ENCODE peak calls at places on chromosomes 2 and 18, in eight cellular contexts. H is A673, X is 8988T, M is activated T-helper 1 cell treated with Interleukin-2 at 50 U/mL for 16 hours, F is NCI-H345, O is NCI-H460, V is astrocyte of the spinal cord, Q is HCT116. W is an unnamed sample.
A peak's percentile ranks its signal among the peaks of the same experiment; 100 is the strongest.

GRCh38 chr2:235803028-235803427 is 309.2 kb downstream of the AGAP1 start:
- DNase-seq in H (no peak), X (no peak), M (no peak), F (no peak), O (no peak), V (peak; percentile 18), Q (no peak), W (no peak)

GRCh38 chr2:173955004-173955403 is 10.2 kb downstream of the SP3 start:
- DNase-seq in H (no peak), X (no peak), M (no peak), F (no peak), O (no peak), V (no peak), Q (no peak), W (no peak)

GRCh38 chr2:173578404-173579092 is 223.9 kb downstream of the CDCA7 start:
- DNase-seq in H (no peak), X (no peak), M (no peak), F (peak; percentile 12), O (no peak), V (no peak), Q (no peak), W (no peak)

GRCh38 chr18:37537868-37538525 is 27.6 kb downstream of the CELF4 start:
- DNase-seq in H (peak; percentile 64), X (peak; percentile 91), M (no peak), F (peak; percentile 58), O (peak; percentile 38), V (peak; percentile 46), Q (peak; percentile 37), W (no peak)

GRCh38 chr2:148876190-148876588 is 1.2 kb downstream of the KIF5C start:
- DNase-seq in H (no peak), X (no peak), M (no peak), F (peak; percentile 41), O (no peak), V (no peak), Q (no peak), W (peak; percentile 22)

GRCh38 chr2:179569834-179570233 is 291.6 kb downstream of the ZNF385B start:
- DNase-seq in H (no peak), X (no peak), M (no peak), F (no peak), O (no peak), V (peak; percentile 22), Q (no peak), W (no peak)

GRCh38 chr2:46888421-46888952 is 27.1 kb downstream of the MCFD2 start:
- DNase-seq in H (no peak), X (no peak), M (no peak), F (no peak), O (no peak), V (no peak), Q (no peak), W (no peak)

GRCh38 chr18:47461977-47462376 is 210.5 kb upstream of the SKOR2 start:
- DNase-seq in H (no peak), X (no peak), M (no peak), F (no peak), O (no peak), V (no peak), Q (no peak), W (no peak)

GRCh38 chr18:79493211-79493800 is 97.6 kb downstream of the NFATC1 start:
- DNase-seq in H (no peak), X (no peak), M (no peak), F (no peak), O (no peak), V (no peak), Q (no peak), W (peak; percentile 6)

GRCh38 chr2:54176577-54176976 is 61.2 kb downstream of the ACYP2 start:
- DNase-seq in H (peak; percentile 50), X (no peak), M (no peak), F (no peak), O (peak; percentile 40), V (peak; percentile 51), Q (peak; percentile 13), W (no peak)

GRCh38 chr2:21822505-21822904 is 698.7 kb downstream of the TDRD15 start:
- DNase-seq in H (no peak), X (no peak), M (no peak), F (no peak), O (no peak), V (no peak), Q (no peak), W (no peak)

GRCh38 chr2:11203480-11203879 is 48.2 kb downstream of the SLC66A3 start:
- DNase-seq in H (peak; percentile 29), X (no peak), M (no peak), F (no peak), O (peak; percentile 69), V (peak; percentile 53), Q (peak; percentile 65), W (no peak)

GRCh38 chr2:85694052-85695025 is at the start of gene GNLY:
- DNase-seq in H (no peak), X (no peak), M (no peak), F (no peak), O (no peak), V (no peak), Q (no peak), W (no peak)

GRCh38 chr18:6757966-6758365 is 28.4 kb downstream of the ARHGAP28 start:
- DNase-seq in H (no peak), X (no peak), M (no peak), F (no peak), O (no peak), V (peak; percentile 58), Q (no peak), W (no peak)

GRCh38 chr18:62334110-62334509 is 9.0 kb downstream of the TNFRSF11A start:
- DNase-seq in H (no peak), X (peak; percentile 40), M (no peak), F (no peak), O (no peak), V (peak; percentile 48), Q (no peak), W (no peak)

GRCh38 chr2:129459200-129459876 is 520.1 kb upstream of the RAB6C start:
- DNase-seq in H (no peak), X (no peak), M (no peak), F (no peak), O (no peak), V (no peak), Q (no peak), W (no peak)

GRCh38 chr2:162677476-162677875 is 161.1 kb downstream of the KCNH7 start:
- DNase-seq in H (no peak), X (no peak), M (no peak), F (no peak), O (no peak), V (peak; percentile 73), Q (no peak), W (no peak)

GRCh38 chr2:120379916-120380893 is 34.3 kb downstream of the INHBB start:
- DNase-seq in H (no peak), X (no peak), M (no peak), F (peak; percentile 96), O (no peak), V (no peak), Q (no peak), W (no peak)

GRCh38 chr2:45716915-45717314 is 65.4 kb downstream of the PRKCE start:
- DNase-seq in H (no peak), X (no peak), M (no peak), F (no peak), O (no peak), V (no peak), Q (no peak), W (no peak)

W was measured in naive thymus-derived CD4-positive, alpha-beta T cell.